ENCODE peak calls at places on chromosomes 2 and 18, in seven cellular contexts. One of them, this sample, is unnamed.

GRCh38 chr2:113977660-113978523 is 88.0 kb downstream of the ACTR3 start:
- DNase-seq in BE2C: peak; percentile 11
- DNase-seq in esophagus squamous epithelium: no peak
- DNase-seq in mesendoderm: peak; percentile 74
- DNase-seq in sigmoid colon: no peak
- DNase-seq in AG04449: no peak
- DNase-seq in brain microvascular endothelial cell: peak; percentile 28
- DNase-seq in this sample: peak; percentile 44

GRCh38 chr2:110679337-110679707 is 1.5 kb upstream of the BUB1 start:
- DNase-seq in esophagus squamous epithelium: no peak
- DNase-seq in brain microvascular endothelial cell: peak; percentile 27
- DNase-seq in mesendoderm: no peak
- DNase-seq in BE2C: no peak
- DNase-seq in sigmoid colon: no peak
- DNase-seq in AG04449: no peak
- DNase-seq in this sample: no peak

GRCh38 chr2:32678825-32679224 is 51.0 kb downstream of the TTC27 start:
- DNase-seq in esophagus squamous epithelium: no peak
- DNase-seq in AG04449: peak; percentile 41
- DNase-seq in BE2C: no peak
- DNase-seq in sigmoid colon: no peak
- DNase-seq in mesendoderm: peak; percentile 6
- DNase-seq in brain microvascular endothelial cell: peak; percentile 6
- DNase-seq in this sample: no peak

GRCh38 chr2:166106431-166107015 is 21.3 kb downstream of the SCN1A start:
- DNase-seq in esophagus squamous epithelium: no peak
- DNase-seq in AG04449: no peak
- DNase-seq in brain microvascular endothelial cell: no peak
- DNase-seq in sigmoid colon: no peak
- DNase-seq in BE2C: peak; percentile 30
- DNase-seq in mesendoderm: peak; percentile 66
- DNase-seq in this sample: no peak

GRCh38 chr2:2662847-2663356 is 331.8 kb upstream of the MYT1L start:
- DNase-seq in sigmoid colon: no peak
- DNase-seq in AG04449: no peak
- DNase-seq in mesendoderm: no peak
- DNase-seq in esophagus squamous epithelium: no peak
- DNase-seq in brain microvascular endothelial cell: no peak
- DNase-seq in BE2C: no peak
- DNase-seq in this sample: no peak

GRCh38 chr2:215138466-215138865 is at the start of gene ABCA12:
- DNase-seq in mesendoderm: no peak
- DNase-seq in AG04449: no peak
- DNase-seq in sigmoid colon: no peak
- DNase-seq in BE2C: no peak
- DNase-seq in brain microvascular endothelial cell: no peak
- DNase-seq in esophagus squamous epithelium: no peak
- DNase-seq in this sample: no peak

GRCh38 chr18:23137093-23137640 is 1.9 kb downstream of the CABLES1 start:
- DNase-seq in sigmoid colon: no peak
- DNase-seq in mesendoderm: peak; percentile 66
- DNase-seq in esophagus squamous epithelium: no peak
- DNase-seq in brain microvascular endothelial cell: no peak
- DNase-seq in AG04449: no peak
- DNase-seq in BE2C: no peak
- DNase-seq in this sample: no peak

GRCh38 chr2:229642371-229642770 is 72.0 kb downstream of the DNER start:
- DNase-seq in BE2C: no peak
- DNase-seq in brain microvascular endothelial cell: no peak
- DNase-seq in esophagus squamous epithelium: no peak
- DNase-seq in sigmoid colon: no peak
- DNase-seq in mesendoderm: no peak
- DNase-seq in AG04449: no peak
- DNase-seq in this sample: peak; percentile 19

GRCh38 chr2:9846554-9846953 is 3.3 kb downstream of the TAF1B start:
- DNase-seq in brain microvascular endothelial cell: peak; percentile 29
- DNase-seq in BE2C: no peak
- DNase-seq in esophagus squamous epithelium: no peak
- DNase-seq in mesendoderm: no peak
- DNase-seq in AG04449: no peak
- DNase-seq in sigmoid colon: no peak
- DNase-seq in this sample: no peak

GRCh38 chr2:226399006-226399405 is 400.6 kb downstream of the IRS1 start:
- DNase-seq in esophagus squamous epithelium: no peak
- DNase-seq in brain microvascular endothelial cell: no peak
- DNase-seq in mesendoderm: no peak
- DNase-seq in AG04449: no peak
- DNase-seq in BE2C: no peak
- DNase-seq in sigmoid colon: no peak
- DNase-seq in this sample: no peak

GRCh38 chr2:62415518-62415917 is 90.5 kb downstream of the TMEM17 start:
- DNase-seq in mesendoderm: no peak
- DNase-seq in AG04449: no peak
- DNase-seq in BE2C: no peak
- DNase-seq in brain microvascular endothelial cell: no peak
- DNase-seq in esophagus squamous epithelium: no peak
- DNase-seq in sigmoid colon: no peak
- DNase-seq in this sample: no peak

GRCh38 chr2:128644156-128644555 is 325.5 kb upstream of the HS6ST1 start:
- DNase-seq in sigmoid colon: peak; percentile 45
- DNase-seq in esophagus squamous epithelium: no peak
- DNase-seq in mesendoderm: peak; percentile 43
- DNase-seq in AG04449: no peak
- DNase-seq in BE2C: no peak
- DNase-seq in brain microvascular endothelial cell: no peak
- DNase-seq in this sample: no peak

GRCh38 chr2:206160807-206161179 is 1.1 kb downstream of the EEF1B2 start:
- DNase-seq in mesendoderm: no peak
- DNase-seq in brain microvascular endothelial cell: no peak
- DNase-seq in sigmoid colon: no peak
- DNase-seq in BE2C: no peak
- DNase-seq in esophagus squamous epithelium: no peak
- DNase-seq in AG04449: no peak
- DNase-seq in this sample: peak; percentile 21

GRCh38 chr2:187055463-187055862 is 206.5 kb upstream of the ZSWIM2 start:
- DNase-seq in brain microvascular endothelial cell: no peak
- DNase-seq in sigmoid colon: no peak
- DNase-seq in AG04449: no peak
- DNase-seq in mesendoderm: no peak
- DNase-seq in BE2C: no peak
- DNase-seq in esophagus squamous epithelium: no peak
- DNase-seq in this sample: no peak

GRCh38 chr2:219689676-219690628 is 62.5 kb downstream of the SLC4A3 start:
- DNase-seq in mesendoderm: peak; percentile 60
- DNase-seq in brain microvascular endothelial cell: peak; percentile 76
- DNase-seq in AG04449: no peak
- DNase-seq in esophagus squamous epithelium: no peak
- DNase-seq in BE2C: peak; percentile 61
- DNase-seq in sigmoid colon: no peak
- DNase-seq in this sample: peak; percentile 51

GRCh38 chr2:135095591-135095990 is 43.5 kb downstream of the RAB3GAP1 start:
- DNase-seq in esophagus squamous epithelium: no peak
- DNase-seq in BE2C: no peak
- DNase-seq in sigmoid colon: no peak
- DNase-seq in brain microvascular endothelial cell: no peak
- DNase-seq in mesendoderm: no peak
- DNase-seq in AG04449: no peak
- DNase-seq in this sample: no peak

GRCh38 chr2:112006076-112006410 is 49.0 kb upstream of the TMEM87B start:
- DNase-seq in esophagus squamous epithelium: no peak
- DNase-seq in AG04449: peak; percentile 3
- DNase-seq in sigmoid colon: no peak
- DNase-seq in mesendoderm: no peak
- DNase-seq in BE2C: no peak
- DNase-seq in brain microvascular endothelial cell: peak; percentile 27
- DNase-seq in this sample: no peak

GRCh38 chr2:215950009-215950408 is 63.3 kb downstream of the MREG start:
- DNase-seq in BE2C: no peak
- DNase-seq in brain microvascular endothelial cell: peak; percentile 38
- DNase-seq in esophagus squamous epithelium: no peak
- DNase-seq in sigmoid colon: no peak
- DNase-seq in mesendoderm: peak; percentile 77
- DNase-seq in AG04449: no peak
- DNase-seq in this sample: no peak

GRCh38 chr2:134253804-134254203 is at the start of gene MGAT5:
- DNase-seq in sigmoid colon: no peak
- DNase-seq in AG04449: no peak
- DNase-seq in brain microvascular endothelial cell: no peak
- DNase-seq in BE2C: no peak
- DNase-seq in mesendoderm: no peak
- DNase-seq in esophagus squamous epithelium: no peak
- DNase-seq in this sample: peak; percentile 84

GRCh38 chr2:240930631-240931318 is 24.6 kb downstream of the CROCC2 start:
- DNase-seq in mesendoderm: no peak
- DNase-seq in BE2C: peak; percentile 9
- DNase-seq in sigmoid colon: peak; percentile 46
- DNase-seq in brain microvascular endothelial cell: no peak
- DNase-seq in esophagus squamous epithelium: no peak
- DNase-seq in AG04449: no peak
- DNase-seq in this sample: peak; percentile 8

GRCh38 chr2:191488135-191488534 is 189.8 kb upstream of the NABP1 start:
- DNase-seq in AG04449: no peak
- DNase-seq in mesendoderm: peak; percentile 37
- DNase-seq in sigmoid colon: no peak
- DNase-seq in BE2C: no peak
- DNase-seq in esophagus squamous epithelium: no peak
- DNase-seq in brain microvascular endothelial cell: no peak
- DNase-seq in this sample: peak; percentile 64

DNA sequence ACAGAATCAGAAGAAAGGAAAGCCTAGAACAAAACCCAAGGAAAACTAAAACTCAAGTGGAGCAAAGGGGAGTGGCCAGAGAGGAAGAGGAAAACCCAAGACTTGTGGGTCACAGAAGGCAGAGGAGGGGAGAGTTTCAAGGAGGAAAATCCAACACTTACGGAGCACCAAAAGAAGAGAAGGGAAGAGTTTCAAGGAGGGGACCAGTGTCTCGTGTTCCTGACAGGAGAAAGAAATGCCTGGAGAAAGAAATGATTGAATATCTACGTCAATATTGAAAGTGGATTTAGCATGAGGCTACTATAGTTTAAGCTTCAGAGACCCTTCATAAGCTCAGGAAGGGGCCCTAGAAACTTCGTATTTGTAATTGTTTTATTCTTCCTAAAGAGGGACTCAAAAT is 1.4 kb upstream of the MFSD6 start:
- DNase-seq in AG04449: no peak
- DNase-seq in BE2C: no peak
- DNase-seq in brain microvascular endothelial cell: no peak
- DNase-seq in sigmoid colon: no peak
- DNase-seq in esophagus squamous epithelium: no peak
- DNase-seq in mesendoderm: no peak
- DNase-seq in this sample: no peak
- H3K4me3 ChIP-seq in AG04449: no peak overlapping the region
- H3K4me3 ChIP-seq in BE2C: no peak overlapping the region
- H3K4me3 ChIP-seq in brain microvascular endothelial cell: no peak overlapping the region
- H3K4me3 ChIP-seq in sigmoid colon: no peak overlapping the region
- H3K4me3 ChIP-seq in esophagus squamous epithelium: peak overlapping the region; percentile 59
- H3K4me3 ChIP-seq in mesendoderm: no peak overlapping the region
- H3K4me3 ChIP-seq in this sample: no peak overlapping the region

GRCh38 chr18:62786689-62787088 is 71.3 kb downstream of the PHLPP1 start:
- DNase-seq in BE2C: no peak
- DNase-seq in mesendoderm: no peak
- DNase-seq in sigmoid colon: no peak
- DNase-seq in esophagus squamous epithelium: no peak
- DNase-seq in brain microvascular endothelial cell: no peak
- DNase-seq in AG04449: no peak
- DNase-seq in this sample: no peak

GRCh38 chr18:62781262-62781661 is 65.9 kb downstream of the PHLPP1 start:
- DNase-seq in sigmoid colon: no peak
- DNase-seq in brain microvascular endothelial cell: no peak
- DNase-seq in AG04449: no peak
- DNase-seq in esophagus squamous epithelium: no peak
- DNase-seq in mesendoderm: no peak
- DNase-seq in BE2C: no peak
- DNase-seq in this sample: no peak

GRCh38 chr18:62781893-62782292 is 66.6 kb downstream of the PHLPP1 start:
- DNase-seq in mesendoderm: no peak
- DNase-seq in esophagus squamous epithelium: no peak
- DNase-seq in brain microvascular endothelial cell: peak; percentile 58
- DNase-seq in sigmoid colon: peak; percentile 69
- DNase-seq in AG04449: peak; percentile 65
- DNase-seq in BE2C: no peak
- DNase-seq in this sample: no peak

GRCh38 chr18:62784966-62785413 is 69.6 kb downstream of the PHLPP1 start:
- DNase-seq in mesendoderm: peak; percentile 53
- DNase-seq in AG04449: peak; percentile 36
- DNase-seq in BE2C: no peak
- DNase-seq in esophagus squamous epithelium: no peak
- DNase-seq in sigmoid colon: peak; percentile 72
- DNase-seq in brain microvascular endothelial cell: peak; percentile 70
- DNase-seq in this sample: no peak

GRCh38 chr18:62784338-62784965 is 69.1 kb downstream of the PHLPP1 start:
- DNase-seq in sigmoid colon: no peak
- DNase-seq in mesendoderm: no peak
- DNase-seq in esophagus squamous epithelium: no peak
- DNase-seq in BE2C: no peak
- DNase-seq in AG04449: no peak
- DNase-seq in brain microvascular endothelial cell: no peak
- DNase-seq in this sample: no peak
- H3K4me3 ChIP-seq in sigmoid colon: no peak overlapping the region
- H3K4me3 ChIP-seq in mesendoderm: no peak overlapping the region
- H3K4me3 ChIP-seq in esophagus squamous epithelium: no peak overlapping the region
- H3K4me3 ChIP-seq in BE2C: no peak overlapping the region
- H3K4me3 ChIP-seq in AG04449: no peak overlapping the region
- H3K4me3 ChIP-seq in brain microvascular endothelial cell: no peak overlapping the region
- H3K4me3 ChIP-seq in this sample: no peak overlapping the region

GRCh38 chr2:234025475-234025874 is 25.0 kb upstream of the SPP2 start:
- DNase-seq in mesendoderm: no peak
- DNase-seq in sigmoid colon: no peak
- DNase-seq in esophagus squamous epithelium: no peak
- DNase-seq in BE2C: no peak
- DNase-seq in AG04449: no peak
- DNase-seq in brain microvascular endothelial cell: no peak
- DNase-seq in this sample: no peak
- H3K4me3 ChIP-seq in mesendoderm: no peak overlapping the region
- H3K4me3 ChIP-seq in sigmoid colon: no peak overlapping the region
- H3K4me3 ChIP-seq in esophagus squamous epithelium: no peak overlapping the region
- H3K4me3 ChIP-seq in BE2C: no peak overlapping the region
- H3K4me3 ChIP-seq in AG04449: peak overlapping the region; percentile 49
- H3K4me3 ChIP-seq in brain microvascular endothelial cell: peak overlapping the region; percentile 17
- H3K4me3 ChIP-seq in this sample: no peak overlapping the region

DNA sequence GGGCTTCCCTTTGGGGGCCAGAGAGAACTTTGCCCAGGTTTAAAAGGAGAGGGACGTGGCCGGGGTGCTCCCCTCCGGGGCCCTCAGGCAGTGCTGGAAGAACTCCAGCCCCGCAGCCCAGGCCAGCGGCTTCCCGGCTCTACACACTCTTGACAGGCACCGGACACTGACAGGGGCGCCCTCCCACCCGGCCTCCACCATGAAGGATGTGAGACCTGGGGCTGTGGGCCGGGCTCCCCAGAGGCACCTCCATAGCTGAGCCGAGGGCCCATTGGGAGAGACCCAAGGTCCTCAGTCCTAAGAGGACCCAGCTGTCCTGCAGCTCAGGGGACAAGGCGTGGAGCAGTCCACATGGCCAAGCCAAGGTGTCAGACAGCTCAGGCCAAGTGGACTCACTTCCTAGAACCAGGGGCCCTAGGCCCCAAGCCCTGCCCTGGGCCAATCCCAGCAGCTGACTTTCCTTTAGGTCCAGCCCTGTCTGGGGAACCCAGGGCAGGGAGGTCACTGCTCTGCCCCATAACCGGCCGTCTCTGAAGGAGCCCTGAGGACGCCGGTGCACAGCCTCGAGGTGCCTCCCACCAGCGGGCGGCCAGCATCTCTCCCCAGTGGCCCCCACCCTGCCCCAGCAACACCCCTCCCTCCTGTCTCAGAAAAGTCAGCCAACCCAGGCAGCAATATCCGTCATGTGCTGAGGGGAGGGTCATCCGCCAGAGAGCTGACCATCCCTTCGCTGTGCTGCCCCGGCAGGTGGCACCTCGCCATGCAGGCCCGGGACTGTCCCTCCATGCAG is 51.8 kb downstream of the BIN1 start:
- DNase-seq in sigmoid colon: no peak
- DNase-seq in mesendoderm: no peak
- DNase-seq in BE2C: no peak
- DNase-seq in AG04449: no peak
- DNase-seq in brain microvascular endothelial cell: no peak
- DNase-seq in esophagus squamous epithelium: no peak
- DNase-seq in this sample: no peak
- H3K4me3 ChIP-seq in sigmoid colon: no peak overlapping the region
- H3K4me3 ChIP-seq in mesendoderm: no peak overlapping the region
- H3K4me3 ChIP-seq in BE2C: no peak overlapping the region
- H3K4me3 ChIP-seq in AG04449: no peak overlapping the region
- H3K4me3 ChIP-seq in brain microvascular endothelial cell: no peak overlapping the region
- H3K4me3 ChIP-seq in esophagus squamous epithelium: no peak overlapping the region
- H3K4me3 ChIP-seq in this sample: no peak overlapping the region

This sample was measured in colonic mucosa.